ENCODE peak calls at places on chromosomes 11 and 22, in five cellular contexts. G is IMR-90, Y is tibial nerve, T is stomach, I is lower leg skin. F is an unnamed sample.

GRCh38 chr22:43436536-43437267 is 24.9 kb downstream of the MPPED1 start:
- DNase-seq in G (no peak), Y (no peak), I (no peak), T (no peak), F (no peak)

GRCh38 chr11:1864216-1864615 is 11.3 kb downstream of the LSP1 start:
- DNase-seq in G (no peak), Y (no peak), T (no peak), I (no peak), F (no peak)

GRCh38 chr11:60946601-60947265 is 5.2 kb downstream of the SLC15A3 start:
- DNase-seq in T (no peak), Y (no peak), G (no peak), I (no peak), F (no peak)

GRCh38 chr11:126607374-126607773 is 251.9 kb downstream of the ST3GAL4 start:
- DNase-seq in G (peak; percentile 66), T (peak; percentile 64), Y (peak; percentile 18), I (no peak), F (peak; percentile 72)

GRCh38 chr11:92329644-92330043 is 105.0 kb downstream of the FAT3 start:
- DNase-seq in Y (no peak), I (no peak), T (no peak), G (peak; percentile 38), F (no peak)

GRCh38 chr11:8733847-8734246 is 51.3 kb downstream of the RPL27A start:
- DNase-seq in I (no peak), T (no peak), Y (no peak), G (no peak), F (no peak)

GRCh38 chr11:103832762-103833161 is 203.7 kb upstream of the DDI1 start:
- DNase-seq in Y (no peak), G (peak; percentile 32), I (no peak), T (no peak), F (no peak)

GRCh38 chr11:94504689-94505293 is 7.5 kb upstream of the C11orf97 start:
- DNase-seq in Y (peak; percentile 26), G (peak; percentile 68), T (no peak), I (no peak), F (no peak)

GRCh38 chr22:30308518-30309230 is 18.1 kb downstream of the TBC1D10A start:
- DNase-seq in Y (no peak), T (no peak), I (no peak), G (peak; percentile 73), F (no peak)

GRCh38 chr11:65870307-65870658 is 2.3 kb downstream of the EFEMP2 start:
- DNase-seq in I (no peak), G (no peak), Y (no peak), T (no peak), F (no peak)

GRCh38 chr22:38956551-38956950 is 858 bp upstream of the APOBEC3A start:
- DNase-seq in I (no peak), G (no peak), T (no peak), Y (no peak), F (peak; percentile 1)

GRCh38 chr11:47907499-47907898 is 59.3 kb upstream of the NUP160 start:
- DNase-seq in Y (no peak), G (peak; percentile 37), I (no peak), T (no peak), F (no peak)

GRCh38 chr22:28741200-28741757 is 341 bp downstream of the CHEK2 start:
- DNase-seq in I (no peak), T (no peak), G (no peak), Y (no peak), F (no peak)

GRCh38 chr11:101860694-101861371 is 54.0 kb upstream of the CEP126 start:
- DNase-seq in Y (peak; percentile 41), T (peak; percentile 38), I (peak; percentile 47), G (peak; percentile 76), F (peak; percentile 33)

GRCh38 chr11:13963949-13964770 is 1.6 kb downstream of the SPON1 start:
- DNase-seq in I (no peak), G (no peak), T (no peak), Y (no peak), F (no peak)
- TF ChIP-seq POLR2A in I (no peak), G (no peak), T (no peak), Y (no peak), F (no peak)

GRCh38 chr11:123227763-123228488 is 32.9 kb upstream of the CLMP start:
- DNase-seq in G (no peak), T (no peak), Y (no peak), I (no peak), F (no peak)
- TF ChIP-seq POLR2A in G (no peak), T (no peak), Y (no peak), I (no peak), F (no peak)

GRCh38 chr11:116778556-116778955 is 5.8 kb upstream of the BUD13 start:
- DNase-seq in T (no peak), I (no peak), Y (no peak), G (peak; percentile 11), F (no peak)

GRCh38 chr11:116775975-116776374 is 3.2 kb upstream of the BUD13 start:
- DNase-seq in T (no peak), G (no peak), Y (no peak), I (no peak), F (no peak)

GRCh38 chr11:116774661-116775060 is 1.9 kb upstream of the BUD13 start:
- DNase-seq in G (no peak), T (no peak), Y (no peak), I (no peak), F (no peak)

GRCh38 chr11:116777056-116777455 is 4.3 kb upstream of the BUD13 start:
- DNase-seq in G (no peak), I (no peak), Y (no peak), T (no peak), F (no peak)

DNA sequence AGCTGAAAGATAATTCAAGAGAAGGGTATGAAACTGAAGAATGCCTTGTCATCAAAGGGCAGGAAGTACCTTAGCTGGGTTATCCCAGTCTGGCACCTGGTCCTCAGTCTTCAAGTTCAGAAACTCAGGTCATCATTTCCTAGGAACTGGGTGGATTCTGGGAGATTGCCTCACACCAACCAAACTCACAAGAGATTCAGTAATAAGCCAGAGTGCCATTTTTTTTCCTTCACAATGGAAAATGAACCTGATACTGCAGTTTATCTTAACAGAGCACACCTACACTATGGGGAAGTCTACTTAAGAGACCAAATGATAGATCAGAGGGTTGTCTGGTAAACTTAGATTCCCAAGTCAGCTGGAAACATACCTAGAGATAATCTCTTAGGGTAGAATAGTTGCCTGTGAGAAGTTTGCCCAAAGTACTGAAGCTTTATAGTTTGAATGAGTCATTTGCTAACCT is 3.8 kb upstream of the BUD13 start:
- DNase-seq in G (no peak), T (no peak), Y (no peak), I (no peak), F (no peak)
- TF ChIP-seq POLR2A in G (no peak), T (no peak), Y (no peak), I (no peak), F (no peak)

DNA sequence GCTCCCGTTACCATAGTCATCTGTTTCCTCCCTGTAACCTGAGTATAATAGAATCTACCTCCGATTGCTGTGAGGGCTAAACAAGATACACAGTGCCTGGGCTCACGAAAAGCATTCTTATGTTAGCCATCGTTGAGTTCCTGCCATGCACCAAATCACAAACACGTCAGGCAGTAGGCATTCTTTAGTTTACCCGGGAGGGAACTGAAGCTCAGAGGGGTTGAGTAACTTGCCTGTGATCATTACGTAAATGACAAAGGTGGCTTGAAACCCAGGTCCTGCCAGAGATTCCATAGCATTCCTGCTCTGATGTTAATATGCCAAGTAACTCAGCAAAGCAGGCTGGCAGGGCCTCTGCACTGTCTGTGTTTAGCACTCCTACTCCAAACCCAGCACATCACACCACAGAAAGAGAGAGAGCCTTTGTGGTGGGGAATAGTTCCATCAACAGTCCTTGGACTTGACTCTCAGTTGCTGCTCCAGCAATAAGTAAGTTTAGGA is 1.4 kb downstream of the SCN2B start:
- DNase-seq in I (no peak), T (no peak), G (peak; percentile 62), Y (no peak), F (no peak)
- TF ChIP-seq POLR2A in I (no peak), T (no peak), G (no peak), Y (no peak), F (no peak)

DNA sequence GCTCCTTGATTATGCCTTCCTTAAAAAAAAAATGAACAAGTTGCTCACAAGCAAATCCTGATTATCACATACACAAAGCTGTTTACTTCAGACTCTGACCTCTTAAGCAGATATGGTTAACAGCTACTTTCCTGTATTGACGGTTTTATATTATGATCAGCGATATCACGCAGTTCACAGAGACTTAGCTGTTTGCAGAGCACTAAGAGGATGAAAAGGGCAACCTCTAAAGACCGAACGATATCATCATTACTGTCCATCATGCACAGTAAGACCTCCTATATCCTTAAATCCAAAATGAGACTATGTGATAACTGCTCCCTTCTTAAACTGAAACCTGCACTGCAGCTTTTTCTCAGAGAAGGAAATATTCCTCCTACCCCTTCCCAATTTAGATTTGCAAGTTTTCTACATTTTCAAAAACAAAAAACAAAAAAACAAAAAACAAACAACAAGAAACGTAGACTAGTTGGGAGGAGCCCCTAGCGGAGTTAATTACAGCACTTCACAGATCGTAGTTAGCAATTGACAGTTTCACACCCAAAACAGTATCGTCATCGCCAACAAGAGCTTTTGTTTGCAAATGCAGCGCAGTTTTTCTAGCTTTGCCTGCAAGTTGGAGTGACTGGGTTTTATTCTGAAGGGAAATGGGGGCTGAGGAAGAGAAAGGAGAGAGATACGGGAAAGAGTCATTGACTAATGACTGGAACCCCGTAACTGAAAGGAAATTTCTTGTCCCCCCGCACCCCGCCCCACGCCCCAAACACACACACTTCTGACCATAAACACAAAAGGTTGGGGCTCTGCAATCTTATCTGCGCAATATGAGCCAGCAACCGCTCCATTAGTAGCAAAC is 1.2 kb downstream of the DDX6 start:
- DNase-seq in Y (peak; percentile 43), G (no peak), T (no peak), I (peak; percentile 35), F (peak; percentile 29)
- TF ChIP-seq POLR2A in Y (no peak), G (no peak), T (no peak), I (no peak), F (peak; percentile 52)

GRCh38 chr11:575996-576756 is at the start of gene PHRF1:
- DNase-seq in G (peak; percentile 92), T (peak; percentile 97), Y (peak; percentile 87), I (peak; percentile 94), F (peak; percentile 99)
- TF ChIP-seq POLR2A in G (peak; percentile 87), T (no peak), Y (peak; percentile 76), I (no peak), F (peak; percentile 56)

GRCh38 chr11:70270877-70271634 is 566 bp downstream of the PPFIA1 start:
- DNase-seq in G (peak; percentile 65), Y (no peak), I (no peak), T (peak; percentile 33), F (peak; percentile 51)
- TF ChIP-seq POLR2A in G (peak; percentile 27), Y (no peak), I (no peak), T (no peak), F (no peak)

DNA sequence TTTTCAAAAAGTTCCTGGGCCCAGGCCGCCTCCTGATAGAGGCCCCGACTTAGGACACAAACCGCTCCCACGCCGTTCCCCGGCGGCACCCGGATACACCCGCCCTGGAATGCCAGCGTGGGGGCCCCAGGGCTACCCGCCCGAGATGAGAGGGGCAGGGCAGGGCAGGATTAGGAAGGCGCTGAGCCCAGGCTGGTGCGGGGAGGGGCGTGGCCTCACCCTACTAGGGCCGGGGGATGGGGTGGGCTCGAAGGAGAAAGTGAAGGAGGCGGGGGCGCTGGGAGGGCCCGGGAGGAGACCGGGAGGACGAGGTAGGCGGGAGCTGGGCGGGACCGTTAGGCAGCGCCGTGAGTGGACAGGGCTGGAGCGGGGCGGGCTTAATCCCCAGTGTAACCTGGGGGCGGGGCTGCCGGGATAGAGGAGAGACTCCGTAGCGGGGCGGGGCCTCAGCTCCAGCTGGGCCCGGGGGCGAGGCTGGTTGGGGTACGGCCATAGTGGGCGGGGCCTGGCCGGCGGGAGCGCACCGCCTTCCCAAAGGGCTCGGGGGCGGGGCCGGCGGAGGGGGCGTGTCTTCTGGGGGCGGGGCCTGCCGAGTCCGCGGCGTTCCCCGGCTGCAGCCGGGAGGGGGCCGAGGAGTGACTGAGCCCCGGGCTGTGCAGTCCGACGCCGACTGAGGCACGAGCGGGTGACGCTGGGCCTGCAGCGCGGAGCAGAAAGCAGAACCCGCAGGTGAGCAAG is at the start of gene CD82:
- DNase-seq in Y (peak; percentile 100), I (peak; percentile 100), T (peak; percentile 100), G (peak; percentile 97), F (peak; percentile 100)
- TF ChIP-seq POLR2A in Y (peak; percentile 78), I (no peak), T (peak; percentile 32), G (peak; percentile 90), F (peak; percentile 85)